ENCODE peak calls at places on chromosomes 1 and 21, in ten cellular contexts. G, U, T, Y, K, W, F, R, O and B are unnamed samples. For H3K9me3, the result is how much of the 10 kb centered on the place peaks cover.

GRCh38 chr1:62530516-62531154 is 66.7 kb upstream of the ANGPTL3 start:
- DNase-seq in G (peak), U (peak), T (peak), Y (peak), K (peak), W (peak), F (peak), R (peak), O (peak), B (peak)

GRCh38 chr1:10932088-10932487 is 80.4 kb upstream of the TARDBP start:
- DNase-seq in G (no peak), U (no peak), T (no peak), Y (no peak), K (no peak), W (no peak), F (no peak), R (no peak), O (no peak), B (no peak)

GRCh38 chr1:7659514-7659913 is 111.6 kb upstream of the VAMP3 start:
- DNase-seq in G (no peak), U (no peak), T (no peak), Y (no peak), K (no peak), W (no peak), F (no peak), R (no peak), O (no peak), B (no peak)

GRCh38 chr21:38037416-38037815 is 121.2 kb upstream of the KCNJ6 start:
- DNase-seq in G (no peak), U (peak), T (no peak), Y (no peak), K (peak), W (no peak), F (no peak), R (no peak), O (no peak), B (no peak)

GRCh38 chr1:22143065-22143514 is at the start of gene WNT4:
- DNase-seq in G (peak), U (peak), T (peak), Y (no peak), K (no peak), W (peak), F (no peak), R (peak), O (no peak), B (peak)

GRCh38 chr1:181392613-181393170 is 90.6 kb upstream of the CACNA1E start:
- DNase-seq in G (no peak), U (no peak), T (no peak), Y (no peak), K (no peak), W (no peak), F (no peak), R (no peak), O (no peak), B (no peak)

GRCh38 chr21:33101300-33102005 is 31.5 kb downstream of the OLIG1 start:
- DNase-seq in G (no peak), U (no peak), T (no peak), Y (no peak), K (no peak), W (no peak), F (no peak), R (no peak), O (no peak), B (no peak)

GRCh38 chr21:31236528-31236927 is 107.5 kb downstream of the TIAM1 start:
- DNase-seq in G (no peak), U (peak), T (no peak), Y (no peak), K (no peak), W (no peak), F (no peak), R (no peak), O (no peak), B (no peak)

GRCh38 chr21:42818328-42818749 is 61.0 kb downstream of the WDR4 start:
- DNase-seq in G (peak), U (peak), T (peak), Y (peak), K (peak), W (peak), F (peak), R (peak), O (peak), B (peak)

GRCh38 chr1:43282220-43283195 is 2.9 kb downstream of the C1orf210 start:
- DNase-seq in G (no peak), U (no peak), T (no peak), Y (no peak), K (no peak), W (no peak), F (no peak), R (no peak), O (no peak), B (no peak)

GRCh38 chr21:34351786-34352241 is 12.0 kb upstream of the KCNE2 start:
- DNase-seq in G (peak), U (peak), T (peak), Y (no peak), K (peak), W (no peak), F (no peak), R (peak), O (peak), B (peak)

GRCh38 chr1:20348326-20348910 is 57.7 kb downstream of the VWA5B1 start:
- DNase-seq in G (no peak), U (no peak), T (no peak), Y (no peak), K (no peak), W (no peak), F (no peak), R (no peak), O (no peak), B (no peak)

GRCh38 chr1:26965213-26965612 is 4.9 kb upstream of the KDF1 start:
- DNase-seq in G (no peak), U (no peak), T (no peak), Y (no peak), K (no peak), W (no peak), F (no peak), R (no peak), O (no peak), B (no peak)

GRCh38 chr1:77889240-77889637 is 815 bp downstream of the NEXN start:
- DNase-seq in G (no peak), U (peak), T (no peak), Y (no peak), K (peak), W (no peak), F (no peak), R (no peak), O (peak), B (no peak)

GRCh38 chr1:237171564-237172485 is 129.8 kb downstream of the RYR2 start:
- DNase-seq in G (no peak), U (no peak), T (no peak), Y (no peak), K (no peak), W (no peak), F (no peak), R (no peak), O (no peak), B (no peak)

GRCh38 chr21:44331650-44332306 is 7.4 kb downstream of the CFAP410 start:
- DNase-seq in G (no peak), U (no peak), T (no peak), Y (no peak), K (no peak), W (no peak), F (no peak), R (no peak), O (peak), B (no peak)

GRCh38 chr1:227317541-227318002 is 720 bp downstream of the CDC42BPA start:
- DNase-seq in G (no peak), U (peak), T (peak), Y (peak), K (peak), W (peak), F (peak), R (peak), O (peak), B (peak)

GRCh38 chr1:32899586-32900296 is 1.4 kb downstream of the TMEM54 start:
- DNase-seq in G (no peak), U (no peak), T (no peak), Y (no peak), K (no peak), W (no peak), F (no peak), R (peak), O (no peak), B (no peak)

GRCh38 chr1:173408886-173409285 is 68.2 kb upstream of the PRDX6 start:
- DNase-seq in G (peak), U (peak), T (no peak), Y (no peak), K (no peak), W (no peak), F (no peak), R (no peak), O (no peak), B (no peak)

GRCh38 chr1:102655034-102655433 is 453.3 kb downstream of the COL11A1 start:
- DNase-seq in G (no peak), U (no peak), T (no peak), Y (no peak), K (no peak), W (no peak), F (no peak), R (no peak), O (no peak), B (no peak)

GRCh38 chr21:42160950-42161225 is 58.1 kb upstream of the ABCG1 start:
- DNase-seq in G (no peak), U (no peak), T (no peak), Y (no peak), K (no peak), W (no peak), F (no peak), R (no peak), O (no peak), B (no peak)

GRCh38 chr1:94093996-94094395 is 27.0 kb downstream of the ABCA4 start:
- DNase-seq in G (no peak), U (peak), T (no peak), Y (no peak), K (no peak), W (no peak), F (no peak), R (no peak), O (peak), B (no peak)

GRCh38 chr1:51168946-51169345 is 66.9 kb downstream of the C1orf185 start:
- DNase-seq in G (no peak), U (no peak), T (no peak), Y (no peak), K (no peak), W (no peak), F (no peak), R (no peak), O (no peak), B (no peak)

GRCh38 chr1:23611601-23612327 is 52.5 kb upstream of the ID3 start:
- DNase-seq in G (peak), U (no peak), T (no peak), Y (no peak), K (no peak), W (no peak), F (no peak), R (no peak), O (no peak), B (no peak)

GRCh38 chr1:50611675-50612074 is 188.4 kb upstream of the DMRTA2 start:
- DNase-seq in G (no peak), U (no peak), T (no peak), Y (no peak), K (no peak), W (no peak), F (no peak), R (no peak), O (no peak), B (no peak)

GRCh38 chr1:12368646-12369045 is 138.8 kb downstream of the VPS13D start:
- DNase-seq in G (no peak), U (no peak), T (no peak), Y (no peak), K (no peak), W (no peak), F (no peak), R (no peak), O (no peak), B (no peak)

DNA sequence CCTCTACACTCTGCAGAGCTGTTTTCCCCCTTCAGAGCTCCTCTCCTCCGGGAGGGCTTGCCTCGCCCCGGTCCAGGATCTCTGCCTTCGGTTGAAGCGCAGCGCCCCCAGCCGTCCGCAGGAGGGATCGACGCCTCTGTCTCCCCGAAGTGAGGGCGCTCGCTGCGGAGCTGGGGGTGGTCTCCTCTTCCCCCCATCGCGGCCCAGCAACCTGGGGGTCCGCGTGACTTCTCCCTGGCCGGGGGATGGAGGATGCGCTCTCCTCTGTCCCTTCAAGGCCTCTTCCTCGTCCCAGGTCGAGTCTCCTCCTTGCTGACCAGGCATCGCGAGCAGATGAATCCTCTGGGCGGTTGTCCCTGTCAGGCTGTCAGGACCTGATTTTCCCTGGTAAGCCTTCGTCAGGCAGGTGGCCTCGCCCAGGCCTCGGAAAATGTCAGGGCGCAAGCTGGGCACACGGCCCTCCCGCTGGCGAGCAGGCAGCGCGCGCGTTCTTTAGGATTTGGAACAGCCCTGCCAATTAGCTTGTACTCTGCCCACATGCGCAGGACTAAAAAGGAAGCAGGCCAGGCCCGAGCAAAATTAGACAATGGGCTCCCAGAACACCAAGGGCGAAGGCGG is 90.5 kb downstream of the EDEM3 start:
- DNase-seq in G (no peak), U (peak), T (peak), Y (peak), K (peak), W (peak), F (peak), R (peak), O (peak), B (peak)
- TF ChIP-seq CTCF in G (no peak), U (peak), T (peak), Y (peak), K (peak), W (peak), F (peak), R (peak), O (peak), B (peak)

GRCh38 chr1:86972262-86972661 is 57.8 kb downstream of the HS2ST1 start:
- DNase-seq in G (no peak), U (no peak), T (no peak), Y (no peak), K (no peak), W (no peak), F (no peak), R (peak), O (no peak), B (peak)

GRCh38 chr1:86975993-86976392 is 61.6 kb downstream of the HS2ST1 start:
- DNase-seq in G (no peak), U (no peak), T (no peak), Y (no peak), K (no peak), W (no peak), F (no peak), R (no peak), O (no peak), B (no peak)

GRCh38 chr1:86976664-86977063 is 62.2 kb downstream of the HS2ST1 start:
- DNase-seq in G (no peak), U (no peak), T (no peak), Y (no peak), K (no peak), W (no peak), F (no peak), R (no peak), O (no peak), B (no peak)

GRCh38 chr1:86970938-86971337 is 56.5 kb downstream of the HS2ST1 start:
- DNase-seq in G (no peak), U (no peak), T (no peak), Y (no peak), K (no peak), W (no peak), F (no peak), R (no peak), O (no peak), B (no peak)

GRCh38 chr1:86971778-86972177 is 57.3 kb downstream of the HS2ST1 start:
- DNase-seq in G (no peak), U (no peak), T (no peak), Y (no peak), K (no peak), W (no peak), F (no peak), R (no peak), O (no peak), B (no peak)
- H3K4me3 ChIP-seq in G (no peak), U (no peak), T (no peak), Y (no peak), K (no peak), W (no peak), F (no peak), R (no peak), O (no peak), B (no peak)

DNA sequence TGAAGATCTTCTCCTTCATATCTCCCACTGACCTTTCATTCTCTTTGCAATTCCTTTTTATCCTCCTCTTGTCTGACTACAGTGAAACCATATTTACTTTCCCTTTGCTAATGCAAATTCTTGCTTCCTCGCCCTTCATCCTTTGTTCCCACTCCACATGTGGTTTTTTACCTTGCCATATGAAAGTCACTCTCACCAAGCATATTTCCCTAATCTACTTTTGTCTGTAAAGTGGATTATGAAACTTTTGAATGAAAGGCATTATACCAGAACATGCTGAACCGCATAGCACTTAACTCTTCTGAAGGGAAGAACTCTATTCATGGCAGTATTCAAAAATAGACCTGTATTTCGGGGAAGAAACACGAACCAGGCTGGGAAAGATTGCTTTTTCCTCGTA is 8.0 kb upstream of the TMPRSS15 start:
- DNase-seq in G (no peak), U (no peak), T (no peak), Y (no peak), K (no peak), W (no peak), F (no peak), R (no peak), O (no peak), B (no peak)
- H3K9me3 ChIP-seq in G (under half), U (under half), T (under half), Y (under half), K (under half), W (under half), F (under half), R (under half), O (under half), B (under half)

DNA sequence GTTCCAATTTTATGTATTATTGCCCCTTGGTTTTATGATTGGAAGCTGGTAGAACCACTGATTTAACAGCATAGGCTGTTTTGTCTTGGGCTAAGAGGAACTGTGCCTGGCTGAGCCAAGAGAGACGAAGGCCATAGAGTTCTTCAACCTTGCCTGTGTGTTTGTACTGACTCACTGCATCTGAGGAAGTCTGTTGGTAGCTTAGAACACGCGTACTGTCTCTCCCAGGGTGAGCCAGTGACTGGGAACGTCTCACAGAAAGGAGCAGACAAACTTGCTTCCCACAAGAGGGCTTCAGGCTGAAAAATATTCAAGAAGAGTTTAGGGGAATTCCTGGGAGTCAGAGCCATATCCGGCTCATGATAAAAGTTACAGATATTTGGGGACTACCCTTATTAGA is 14.9 kb downstream of the TMEM51 start:
- DNase-seq in G (no peak), U (peak), T (no peak), Y (no peak), K (peak), W (no peak), F (no peak), R (no peak), O (peak), B (peak)
- TF ChIP-seq CTCF in G (no peak), U (no peak), T (no peak), Y (no peak), K (peak), W (no peak), F (no peak), R (no peak), O (peak), B (no peak)

GRCh38 chr1:219782929-219783328 is 145.4 kb downstream of the SLC30A10 start:
- DNase-seq in G (no peak), U (no peak), T (no peak), Y (no peak), K (no peak), W (no peak), F (no peak), R (no peak), O (no peak), B (no peak)

GRCh38 chr1:219782311-219782710 is 146.0 kb downstream of the SLC30A10 start:
- DNase-seq in G (no peak), U (no peak), T (no peak), Y (no peak), K (no peak), W (no peak), F (no peak), R (no peak), O (no peak), B (no peak)

GRCh38 chr1:219778793-219779369 is 149.5 kb downstream of the SLC30A10 start:
- DNase-seq in G (no peak), U (peak), T (no peak), Y (no peak), K (no peak), W (no peak), F (no peak), R (no peak), O (peak), B (no peak)

GRCh38 chr1:219783605-219784004 is 144.8 kb downstream of the SLC30A10 start:
- DNase-seq in G (no peak), U (no peak), T (no peak), Y (no peak), K (no peak), W (no peak), F (no peak), R (no peak), O (no peak), B (no peak)

GRCh38 chr1:219781491-219781890 is 146.9 kb downstream of the SLC30A10 start:
- DNase-seq in G (no peak), U (no peak), T (no peak), Y (no peak), K (no peak), W (no peak), F (no peak), R (no peak), O (no peak), B (no peak)
- H3K4me3 ChIP-seq in G (no peak), U (no peak), T (no peak), Y (no peak), K (no peak), W (no peak), F (no peak), R (no peak), O (no peak), B (no peak)

DNA sequence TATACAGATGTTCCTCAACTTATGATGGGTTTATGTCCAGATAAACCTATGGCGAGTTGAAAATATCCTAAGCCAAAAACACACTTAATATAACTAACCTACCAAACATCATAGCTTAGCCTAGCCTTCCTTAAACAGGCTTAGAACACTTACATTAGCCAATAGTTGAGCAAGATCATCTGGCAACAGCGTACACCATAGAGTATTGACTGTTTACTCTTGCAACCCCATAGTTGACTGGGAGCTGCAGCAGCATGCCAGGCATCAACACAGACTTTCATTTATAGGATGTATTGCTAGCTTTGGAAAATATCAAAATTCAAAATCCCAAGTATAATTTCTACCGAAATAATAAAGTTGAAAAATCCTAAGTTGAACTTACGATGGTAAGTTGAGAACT is 5.5 kb upstream of the LCE2D start:
- DNase-seq in G (no peak), U (no peak), T (no peak), Y (no peak), K (no peak), W (no peak), F (no peak), R (no peak), O (no peak), B (no peak)
- H3K9me3 ChIP-seq in G (under half), U (under half), T (under half), Y (under half), K (under half), W (under half), F (under half), R (under half), O (under half), B (under half)